ENCODE peak calls at places on chromosomes 4 and X, in four cellular contexts. One of them, this sample, is unnamed. For H4K20me1, the result is how much of the 10 kb centered on the place peaks cover.

GRCh38 chrX:68402094-68402493 is 31.2 kb downstream of the OPHN1 start:
- DNase-seq in PC-3: no peak
- DNase-seq in GM23248: no peak
- DNase-seq in OCI-LY7: no peak
- DNase-seq in this sample: no peak

GRCh38 chr4:40157444-40157843 is 39.4 kb upstream of the RHOH start:
- DNase-seq in PC-3: no peak
- DNase-seq in GM23248: no peak
- DNase-seq in OCI-LY7: no peak
- DNase-seq in this sample: no peak

GRCh38 chrX:32448320-32448719 is 763.0 kb downstream of the DMD start:
- DNase-seq in PC-3: no peak
- DNase-seq in GM23248: no peak
- DNase-seq in OCI-LY7: peak
- DNase-seq in this sample: no peak

GRCh38 chr4:13933163-13933562 is 305.6 kb upstream of the BOD1L1 start:
- DNase-seq in PC-3: no peak
- DNase-seq in GM23248: peak
- DNase-seq in OCI-LY7: no peak
- DNase-seq in this sample: peak

GRCh38 chr4:184370711-184371389 is 103.5 kb downstream of the IRF2 start:
- DNase-seq in PC-3: no peak
- DNase-seq in GM23248: peak
- DNase-seq in OCI-LY7: no peak
- DNase-seq in this sample: no peak

GRCh38 chr4:6619466-6620255 is 20.8 kb upstream of the MRFAP1 start:
- DNase-seq in PC-3: no peak
- DNase-seq in GM23248: no peak
- DNase-seq in OCI-LY7: no peak
- DNase-seq in this sample: no peak

GRCh38 chr4:15778191-15778741 is at the start of gene CD38:
- DNase-seq in PC-3: no peak
- DNase-seq in GM23248: peak
- DNase-seq in OCI-LY7: peak
- DNase-seq in this sample: peak

GRCh38 chrX:9758239-9758638 is 7.4 kb downstream of the GPR143 start:
- DNase-seq in PC-3: no peak
- DNase-seq in GM23248: no peak
- DNase-seq in OCI-LY7: no peak
- DNase-seq in this sample: no peak

GRCh38 chr4:54440394-54441223 is 211.5 kb downstream of the PDGFRA start:
- DNase-seq in PC-3: peak
- DNase-seq in GM23248: peak
- DNase-seq in OCI-LY7: peak
- DNase-seq in this sample: peak

GRCh38 chr4:47746122-47746521 is 91.7 kb downstream of the CORIN start:
- DNase-seq in PC-3: no peak
- DNase-seq in GM23248: peak
- DNase-seq in OCI-LY7: no peak
- DNase-seq in this sample: no peak

GRCh38 chr4:43822621-43823020 is 626.0 kb downstream of the KCTD8 start:
- DNase-seq in PC-3: no peak
- DNase-seq in GM23248: no peak
- DNase-seq in OCI-LY7: no peak
- DNase-seq in this sample: no peak

GRCh38 chrX:81336455-81337144 is 134.7 kb downstream of the SH3BGRL start:
- DNase-seq in PC-3: no peak
- DNase-seq in GM23248: no peak
- DNase-seq in OCI-LY7: no peak
- DNase-seq in this sample: no peak

GRCh38 chr4:81314196-81314896 is 99.3 kb upstream of the PRKG2 start:
- DNase-seq in PC-3: peak
- DNase-seq in GM23248: peak
- DNase-seq in OCI-LY7: peak
- DNase-seq in this sample: peak

GRCh38 chrX:16822723-16823122 is 36.5 kb downstream of the TXLNG start:
- DNase-seq in PC-3: peak
- DNase-seq in GM23248: peak
- DNase-seq in OCI-LY7: no peak
- DNase-seq in this sample: no peak

GRCh38 chrX:9515464-9515863 is 50.6 kb downstream of the TBL1X start:
- DNase-seq in PC-3: no peak
- DNase-seq in GM23248: no peak
- DNase-seq in OCI-LY7: no peak
- DNase-seq in this sample: no peak

GRCh38 chr4:67500373-67500772 is 44.9 kb downstream of the CENPC start:
- DNase-seq in PC-3: no peak
- DNase-seq in GM23248: no peak
- DNase-seq in OCI-LY7: no peak
- DNase-seq in this sample: no peak

GRCh38 chrX:123432362-123433150 is 248.5 kb downstream of the GRIA3 start:
- DNase-seq in PC-3: peak
- DNase-seq in GM23248: peak
- DNase-seq in OCI-LY7: no peak
- DNase-seq in this sample: no peak

GRCh38 chrX:133415276-133416105 is at the start of gene GPC4:
- DNase-seq in PC-3: peak
- DNase-seq in GM23248: peak
- DNase-seq in OCI-LY7: no peak
- DNase-seq in this sample: peak

GRCh38 chr4:178296669-178297068 is 854.4 kb upstream of the AGA start:
- DNase-seq in PC-3: peak
- DNase-seq in GM23248: no peak
- DNase-seq in OCI-LY7: no peak
- DNase-seq in this sample: no peak

GRCh38 chrX:327660-328126 is 9.1 kb upstream of the GTPBP6 start:
- DNase-seq in PC-3: no peak
- DNase-seq in GM23248: no peak
- DNase-seq in OCI-LY7: no peak
- DNase-seq in this sample: no peak

GRCh38 chr4:56674984-56675383 is 6.1 kb downstream of the HOPX start:
- DNase-seq in PC-3: no peak
- DNase-seq in GM23248: no peak
- DNase-seq in OCI-LY7: no peak
- DNase-seq in this sample: no peak

GRCh38 chr4:43757147-43757546 is 691.5 kb downstream of the KCTD8 start:
- DNase-seq in PC-3: no peak
- DNase-seq in GM23248: peak
- DNase-seq in OCI-LY7: no peak
- DNase-seq in this sample: peak

GRCh38 chr4:137471895-137472294 is 60.4 kb downstream of the PCDH18 start:
- DNase-seq in PC-3: peak
- DNase-seq in GM23248: peak
- DNase-seq in OCI-LY7: no peak
- DNase-seq in this sample: no peak

GRCh38 chr4:88803600-88804096 is 106.0 kb upstream of the NAP1L5 start:
- DNase-seq in PC-3: peak
- DNase-seq in GM23248: peak
- DNase-seq in OCI-LY7: no peak
- DNase-seq in this sample: peak

GRCh38 chr4:14912426-14912825 is 89.9 kb upstream of the CPEB2 start:
- DNase-seq in PC-3: no peak
- DNase-seq in GM23248: no peak
- DNase-seq in OCI-LY7: no peak
- DNase-seq in this sample: no peak

GRCh38 chrX:136920001-136920400 is 39.5 kb upstream of the RBMX start:
- DNase-seq in PC-3: no peak
- DNase-seq in GM23248: no peak
- DNase-seq in OCI-LY7: no peak
- DNase-seq in this sample: no peak

GRCh38 chrX:47751670-47752069 is 85.0 kb upstream of the ZNF81 start:
- DNase-seq in PC-3: peak
- DNase-seq in GM23248: peak
- DNase-seq in OCI-LY7: peak
- DNase-seq in this sample: peak

GRCh38 chr4:95362906-95363578 is 185.7 kb downstream of the UNC5C start:
- DNase-seq in PC-3: peak
- DNase-seq in GM23248: peak
- DNase-seq in OCI-LY7: peak
- DNase-seq in this sample: peak

GRCh38 chr4:143185253-143186107 is 763 bp downstream of the USP38 start:
- DNase-seq in PC-3: peak
- DNase-seq in GM23248: peak
- DNase-seq in OCI-LY7: peak
- DNase-seq in this sample: peak

GRCh38 chr4:150033109-150033508 is 45.1 kb upstream of the DCLK2 start:
- DNase-seq in PC-3: no peak
- DNase-seq in GM23248: no peak
- DNase-seq in OCI-LY7: no peak
- DNase-seq in this sample: no peak

GRCh38 chr4:7395635-7396034 is 39.1 kb downstream of the PSAPL1 start:
- DNase-seq in PC-3: no peak
- DNase-seq in GM23248: no peak
- DNase-seq in OCI-LY7: no peak
- DNase-seq in this sample: no peak

GRCh38 chrX:38881727-38882126 is 80.5 kb downstream of the MID1IP1 start:
- DNase-seq in PC-3: no peak
- DNase-seq in GM23248: no peak
- DNase-seq in OCI-LY7: peak
- DNase-seq in this sample: no peak

GRCh38 chrX:38887222-38887621 is 86.0 kb downstream of the MID1IP1 start:
- DNase-seq in PC-3: no peak
- DNase-seq in GM23248: no peak
- DNase-seq in OCI-LY7: no peak
- DNase-seq in this sample: no peak

GRCh38 chrX:38882894-38883620 is 81.8 kb downstream of the MID1IP1 start:
- DNase-seq in PC-3: peak
- DNase-seq in GM23248: peak
- DNase-seq in OCI-LY7: peak
- DNase-seq in this sample: no peak

GRCh38 chrX:38890326-38890725 is 89.1 kb downstream of the MID1IP1 start:
- DNase-seq in PC-3: no peak
- DNase-seq in GM23248: no peak
- DNase-seq in OCI-LY7: no peak
- DNase-seq in this sample: no peak

GRCh38 chrX:38886112-38886511 is 84.9 kb downstream of the MID1IP1 start:
- DNase-seq in PC-3: peak
- DNase-seq in GM23248: no peak
- DNase-seq in OCI-LY7: no peak
- DNase-seq in this sample: no peak
- H4K20me1 ChIP-seq in PC-3: under half
- H4K20me1 ChIP-seq in GM23248: under half
- H4K20me1 ChIP-seq in OCI-LY7: under half
- H4K20me1 ChIP-seq in this sample: under half

GRCh38 chr4:38313999-38314561 is 349.9 kb upstream of the KLF3 start:
- DNase-seq in PC-3: peak
- DNase-seq in GM23248: peak
- DNase-seq in OCI-LY7: no peak
- DNase-seq in this sample: peak
- TF ChIP-seq EZH2phosphoT487 in PC-3: no peak
- TF ChIP-seq EZH2phosphoT487 in GM23248: no peak
- TF ChIP-seq EZH2phosphoT487 in OCI-LY7: no peak
- TF ChIP-seq EZH2phosphoT487 in this sample: no peak

GRCh38 chr4:152240232-152240631 is 295.7 kb downstream of the FBXW7 start:
- DNase-seq in PC-3: no peak
- DNase-seq in GM23248: no peak
- DNase-seq in OCI-LY7: no peak
- DNase-seq in this sample: no peak
- H4K20me1 ChIP-seq in PC-3: under half
- H4K20me1 ChIP-seq in GM23248: under half
- H4K20me1 ChIP-seq in OCI-LY7: under half
- H4K20me1 ChIP-seq in this sample: under half

DNA sequence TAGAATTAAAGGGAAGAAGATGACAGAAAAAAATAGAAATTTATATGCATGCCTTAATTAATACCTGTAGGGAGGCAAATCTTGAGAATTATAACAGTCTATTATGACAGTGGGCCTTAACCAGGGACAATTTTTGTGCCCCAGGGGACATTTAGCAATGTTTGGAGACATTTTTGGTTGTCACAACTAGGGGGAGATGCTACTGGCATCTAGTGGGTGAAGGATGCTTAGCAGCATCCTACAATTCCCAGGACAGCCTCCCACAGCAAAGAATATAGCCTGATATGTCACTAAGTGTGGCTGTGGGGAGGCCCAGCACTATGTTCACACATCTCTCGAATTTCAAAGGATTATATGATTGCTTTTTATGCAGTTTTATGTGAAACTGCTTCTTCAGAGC is 10.5 kb downstream of the GPR82 start:
- DNase-seq in PC-3: peak
- DNase-seq in GM23248: peak
- DNase-seq in OCI-LY7: peak
- DNase-seq in this sample: no peak
- TF ChIP-seq EZH2phosphoT487 in PC-3: no peak
- TF ChIP-seq EZH2phosphoT487 in GM23248: no peak
- TF ChIP-seq EZH2phosphoT487 in OCI-LY7: no peak
- TF ChIP-seq EZH2phosphoT487 in this sample: no peak

GRCh38 chrX:1527457-1527856 is 9.5 kb downstream of the P2RY8 start:
- DNase-seq in PC-3: no peak
- DNase-seq in GM23248: no peak
- DNase-seq in OCI-LY7: no peak
- DNase-seq in this sample: no peak

GRCh38 chrX:1529328-1529727 is 7.7 kb downstream of the P2RY8 start:
- DNase-seq in PC-3: no peak
- DNase-seq in GM23248: no peak
- DNase-seq in OCI-LY7: no peak
- DNase-seq in this sample: no peak

GRCh38 chrX:1529756-1530155 is 7.2 kb downstream of the P2RY8 start:
- DNase-seq in PC-3: no peak
- DNase-seq in GM23248: no peak
- DNase-seq in OCI-LY7: no peak
- DNase-seq in this sample: no peak

GRCh38 chrX:1528186-1528883 is 8.7 kb downstream of the P2RY8 start:
- DNase-seq in PC-3: no peak
- DNase-seq in GM23248: no peak
- DNase-seq in OCI-LY7: no peak
- DNase-seq in this sample: no peak

DNA sequence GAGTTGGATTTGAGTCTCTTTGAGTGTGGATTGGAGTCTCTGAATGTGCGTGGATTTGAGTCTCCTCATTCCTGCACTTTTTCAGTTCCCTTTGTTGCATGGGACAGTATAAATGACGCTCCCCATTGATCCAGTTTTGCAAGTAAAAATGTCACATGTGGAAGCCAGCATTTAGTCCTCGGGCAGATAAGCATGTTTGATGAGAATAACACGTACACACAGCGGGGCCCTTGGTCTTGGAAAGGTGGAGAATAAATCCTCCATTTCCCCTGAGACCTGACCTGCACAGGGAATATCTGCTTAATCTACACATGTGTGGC is 8.1 kb downstream of the P2RY8 start:
- DNase-seq in PC-3: no peak
- DNase-seq in GM23248: no peak
- DNase-seq in OCI-LY7: no peak
- DNase-seq in this sample: no peak
- H4K20me1 ChIP-seq in PC-3: under half
- H4K20me1 ChIP-seq in GM23248: under half
- H4K20me1 ChIP-seq in OCI-LY7: under half
- H4K20me1 ChIP-seq in this sample: under half

GRCh38 chr4:25484243-25484721 is 107.2 kb downstream of the ANAPC4 start:
- DNase-seq in PC-3: no peak
- DNase-seq in GM23248: no peak
- DNase-seq in OCI-LY7: no peak
- DNase-seq in this sample: no peak
- TF ChIP-seq EZH2phosphoT487 in PC-3: no peak
- TF ChIP-seq EZH2phosphoT487 in GM23248: no peak
- TF ChIP-seq EZH2phosphoT487 in OCI-LY7: no peak
- TF ChIP-seq EZH2phosphoT487 in this sample: no peak

This sample was measured in hepatocyte.